ENCODE peak calls at places on chromosome 5, in ten cellular contexts. B is ovary, F is heart left ventricle, H is A549, K is upper lobe of left lung, E is tibial nerve, G is stomach, O is transverse colon, A is uterus, C is HCT116. I is an unnamed sample. For H3K4me1, the result is how much of the 10 kb centered on the place peaks cover.

GRCh38 chr5:116573617-116574431 is 799 bp downstream of the SEMA6A start:
- DNase-seq in B (peak), F (peak), H (peak), K (no peak), E (no peak), G (no peak), O (peak), A (no peak), C (no peak), I (no peak)

GRCh38 chr5:15003511-15003920 is 131.9 kb upstream of the ANKH start:
- DNase-seq in B (peak), F (peak), H (peak), K (peak), E (peak), G (peak), O (peak), A (no peak), C (peak), I (peak)

GRCh38 chr5:57683036-57683600 is 200.5 kb upstream of the ACTBL2 start:
- DNase-seq in B (no peak), F (no peak), H (no peak), K (no peak), E (no peak), G (no peak), O (no peak), A (no peak), C (no peak), I (no peak)

GRCh38 chr5:115884704-115885103 is 43.0 kb downstream of the AP3S1 start:
- DNase-seq in B (no peak), F (no peak), H (no peak), K (no peak), E (no peak), G (no peak), O (no peak), A (no peak), C (no peak), I (no peak)

GRCh38 chr5:149801307-149801985 is 71.3 kb downstream of the PPARGC1B start:
- DNase-seq in B (no peak), F (peak), H (no peak), K (no peak), E (no peak), G (no peak), O (no peak), A (no peak), C (no peak), I (no peak)

GRCh38 chr5:129852747-129853352 is 51.4 kb upstream of the CHSY3 start:
- DNase-seq in B (peak), F (peak), H (peak), K (peak), E (peak), G (peak), O (peak), A (peak), C (peak), I (peak)

GRCh38 chr5:100777680-100778281 is 125.3 kb downstream of the ST8SIA4 start:
- DNase-seq in B (no peak), F (no peak), H (no peak), K (peak), E (no peak), G (no peak), O (peak), A (no peak), C (peak), I (no peak)

GRCh38 chr5:57412010-57412409 is 70.6 kb downstream of the ACTBL2 start:
- DNase-seq in B (no peak), F (no peak), H (no peak), K (no peak), E (no peak), G (no peak), O (no peak), A (no peak), C (no peak), I (no peak)

GRCh38 chr5:140925806-140926205 is 293 bp upstream of the PCDHAC1 start:
- DNase-seq in B (no peak), F (no peak), H (no peak), K (no peak), E (no peak), G (no peak), O (no peak), A (no peak), C (no peak), I (no peak)

GRCh38 chr5:149937610-149938009 is 7.0 kb downstream of the PDE6A start:
- DNase-seq in B (no peak), F (no peak), H (no peak), K (no peak), E (no peak), G (no peak), O (no peak), A (no peak), C (no peak), I (no peak)

GRCh38 chr5:5560016-5560415 is 137.5 kb downstream of the ICE1 start:
- DNase-seq in B (no peak), F (no peak), H (no peak), K (no peak), E (no peak), G (no peak), O (no peak), A (no peak), C (no peak), I (no peak)

GRCh38 chr5:132557425-132557805 is 638 bp downstream of the RAD50 start:
- DNase-seq in B (peak), F (peak), H (peak), K (peak), E (no peak), G (peak), O (peak), A (peak), C (peak), I (peak)

DNA sequence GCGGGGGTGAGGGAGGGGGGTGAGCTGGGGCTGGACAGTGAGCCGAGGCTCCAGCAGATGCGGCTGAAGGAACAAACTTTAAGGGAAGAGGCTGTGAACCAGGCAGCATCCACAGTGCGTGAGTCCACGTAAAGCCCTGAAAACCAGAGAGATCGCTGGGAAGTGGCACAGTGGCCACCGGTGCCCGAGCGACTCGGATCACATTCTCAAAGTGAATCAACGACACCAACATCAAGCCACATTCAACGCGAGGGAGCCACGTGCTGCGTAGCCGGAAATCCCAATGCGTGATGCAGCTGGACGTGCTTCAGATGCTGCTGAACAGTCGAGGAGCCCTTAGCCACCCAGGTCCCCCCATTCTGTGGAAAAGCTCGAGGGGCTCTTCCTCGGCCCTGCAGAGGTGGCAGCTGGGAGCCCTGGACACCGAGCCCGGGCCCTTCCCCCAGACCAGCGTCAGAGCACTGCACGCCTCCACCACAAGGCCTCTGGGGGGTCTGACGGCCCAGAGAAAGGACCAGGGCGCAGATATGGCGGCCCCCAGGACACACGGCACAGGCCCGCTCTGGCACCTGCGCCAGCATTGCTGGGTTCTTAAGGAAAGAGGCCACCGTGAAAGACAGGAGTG is 53.7 kb upstream of the EXOC3 start:
- DNase-seq in B (peak), F (no peak), H (no peak), K (no peak), E (no peak), G (no peak), O (no peak), A (no peak), C (no peak), I (no peak)
- TF ChIP-seq POLR2A in B (no peak), F (no peak), H (no peak), K (no peak), E (no peak), G (no peak), O (no peak), A (no peak), C (no peak), I (no peak)

DNA sequence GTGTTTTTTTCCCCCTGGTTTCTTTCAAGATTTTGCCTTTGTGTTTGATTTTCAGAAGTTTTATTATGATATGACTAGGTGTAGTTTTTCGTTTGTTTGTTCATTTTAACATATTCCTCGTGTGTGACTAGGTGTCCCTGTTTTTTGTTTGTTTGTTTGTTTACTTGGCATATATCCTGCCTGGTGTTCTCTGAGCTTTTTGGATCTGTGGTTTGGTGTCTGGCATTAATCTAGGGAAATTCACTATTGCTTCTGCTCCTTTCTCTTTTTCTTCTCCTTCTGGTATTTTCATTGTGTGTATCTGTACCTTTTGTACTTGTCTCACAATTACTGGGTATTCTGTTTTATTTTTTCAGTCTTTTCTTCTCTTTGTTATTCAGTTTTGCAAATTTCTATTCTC is 16.2 kb upstream of the ADAM19 start:
- DNase-seq in B (no peak), F (no peak), H (no peak), K (no peak), E (no peak), G (no peak), O (no peak), A (no peak), C (no peak), I (no peak)
- H3K4me1 ChIP-seq in B (under half), F (under half), H (under half), K (under half), E (under half), G (under half), O (under half), A (under half), C (under half), I (under half)

GRCh38 chr5:118249386-118249785 is 739.0 kb downstream of the DTWD2 start:
- DNase-seq in B (no peak), F (no peak), H (no peak), K (no peak), E (no peak), G (no peak), O (no peak), A (no peak), C (no peak), I (no peak)
- H3K4me3 ChIP-seq in B (no peak), F (no peak), H (no peak), K (no peak), E (no peak), G (no peak), O (no peak), A (no peak), C (no peak), I (no peak)

GRCh38 chr5:137359941-137360340 is 139.2 kb downstream of the SPOCK1 start:
- DNase-seq in B (no peak), F (no peak), H (no peak), K (no peak), E (no peak), G (no peak), O (no peak), A (no peak), C (no peak), I (no peak)

GRCh38 chr5:137357436-137357835 is 141.7 kb downstream of the SPOCK1 start:
- DNase-seq in B (no peak), F (no peak), H (no peak), K (no peak), E (no peak), G (no peak), O (no peak), A (no peak), C (no peak), I (no peak)

GRCh38 chr5:137365126-137365865 is 133.8 kb downstream of the SPOCK1 start:
- DNase-seq in B (no peak), F (no peak), H (no peak), K (no peak), E (no peak), G (no peak), O (no peak), A (no peak), C (no peak), I (no peak)

GRCh38 chr5:137360607-137361006 is 138.5 kb downstream of the SPOCK1 start:
- DNase-seq in B (no peak), F (no peak), H (no peak), K (no peak), E (no peak), G (no peak), O (no peak), A (no peak), C (no peak), I (no peak)

GRCh38 chr5:137361275-137361674 is 137.9 kb downstream of the SPOCK1 start:
- DNase-seq in B (no peak), F (no peak), H (no peak), K (no peak), E (no peak), G (no peak), O (no peak), A (no peak), C (no peak), I (no peak)
- TF ChIP-seq POLR2A in B (no peak), F (no peak), H (no peak), K (no peak), E (no peak), G (no peak), O (no peak), A (no peak), C (no peak), I (no peak)

GRCh38 chr5:67234671-67235176 is 38.1 kb upstream of the CD180 start:
- DNase-seq in B (peak), F (peak), H (no peak), K (no peak), E (no peak), G (no peak), O (no peak), A (no peak), C (no peak), I (no peak)

GRCh38 chr5:67235399-67236110 is 39.0 kb upstream of the CD180 start:
- DNase-seq in B (no peak), F (no peak), H (no peak), K (no peak), E (no peak), G (no peak), O (no peak), A (no peak), C (no peak), I (no peak)

GRCh38 chr5:67240846-67241245 is 44.2 kb upstream of the CD180 start:
- DNase-seq in B (no peak), F (no peak), H (no peak), K (no peak), E (no peak), G (no peak), O (no peak), A (no peak), C (no peak), I (no peak)

GRCh38 chr5:67241326-67241725 is 44.7 kb upstream of the CD180 start:
- DNase-seq in B (no peak), F (no peak), H (no peak), K (no peak), E (no peak), G (no peak), O (no peak), A (no peak), C (no peak), I (no peak)

GRCh38 chr5:67238191-67238590 is 41.6 kb upstream of the CD180 start:
- DNase-seq in B (no peak), F (no peak), H (no peak), K (no peak), E (no peak), G (no peak), O (no peak), A (no peak), C (no peak), I (peak)
- H3K4me1 ChIP-seq in B (under half), F (under half), H (under half), K (under half), E (under half), G (under half), O (under half), A (under half), C (under half), I (half or more)

GRCh38 chr5:176540476-176540899 is 3.3 kb upstream of the RNF44 start:
- DNase-seq in B (no peak), F (peak), H (no peak), K (no peak), E (no peak), G (no peak), O (no peak), A (no peak), C (no peak), I (no peak)

GRCh38 chr5:176542135-176542595 is 5.0 kb upstream of the RNF44 start:
- DNase-seq in B (peak), F (no peak), H (no peak), K (peak), E (no peak), G (peak), O (peak), A (no peak), C (no peak), I (no peak)

GRCh38 chr5:176540956-176541337 is 3.7 kb upstream of the RNF44 start:
- DNase-seq in B (no peak), F (peak), H (no peak), K (no peak), E (no peak), G (no peak), O (no peak), A (no peak), C (no peak), I (no peak)

GRCh38 chr5:176542596-176543427 is 5.6 kb upstream of the RNF44 start:
- DNase-seq in B (peak), F (no peak), H (no peak), K (no peak), E (no peak), G (no peak), O (no peak), A (no peak), C (no peak), I (no peak)

GRCh38 chr5:176541338-176542134 is 4.3 kb upstream of the RNF44 start:
- DNase-seq in B (peak), F (peak), H (no peak), K (peak), E (no peak), G (peak), O (peak), A (peak), C (no peak), I (no peak)
- H3K4me3 ChIP-seq in B (no peak), F (peak), H (no peak), K (peak), E (peak), G (peak), O (no peak), A (no peak), C (peak), I (no peak)

GRCh38 chr5:95859327-95860060 is 37.0 kb upstream of the GLRX start:
- DNase-seq in B (no peak), F (no peak), H (no peak), K (no peak), E (no peak), G (no peak), O (no peak), A (no peak), C (no peak), I (no peak)
- TF ChIP-seq POLR2A in B (no peak), F (no peak), H (no peak), K (no peak), E (no peak), G (no peak), O (no peak), A (no peak), C (no peak), I (no peak)

GRCh38 chr5:65812648-65813047 is 90.6 kb downstream of the NLN start:
- DNase-seq in B (no peak), F (no peak), H (no peak), K (no peak), E (no peak), G (peak), O (peak), A (no peak), C (peak), I (no peak)
- H3K4me1 ChIP-seq in B (under half), F (under half), H (under half), K (under half), E (under half), G (under half), O (half or more), A (under half), C (half or more), I (under half)

GRCh38 chr5:138441221-138441620 is 2.4 kb downstream of the REEP2 start:
- DNase-seq in B (no peak), F (no peak), H (no peak), K (no peak), E (no peak), G (no peak), O (no peak), A (no peak), C (no peak), I (no peak)

GRCh38 chr5:138438003-138438723 is 694 bp upstream of the REEP2 start:
- DNase-seq in B (no peak), F (no peak), H (no peak), K (no peak), E (no peak), G (no peak), O (no peak), A (no peak), C (no peak), I (no peak)

GRCh38 chr5:138439537-138440225 is 824 bp downstream of the REEP2 start:
- DNase-seq in B (no peak), F (no peak), H (no peak), K (no peak), E (no peak), G (no peak), O (no peak), A (no peak), C (no peak), I (no peak)

GRCh38 chr5:138440226-138441073 is 1.6 kb downstream of the REEP2 start:
- DNase-seq in B (no peak), F (no peak), H (no peak), K (no peak), E (no peak), G (no peak), O (no peak), A (no peak), C (no peak), I (no peak)

DNA sequence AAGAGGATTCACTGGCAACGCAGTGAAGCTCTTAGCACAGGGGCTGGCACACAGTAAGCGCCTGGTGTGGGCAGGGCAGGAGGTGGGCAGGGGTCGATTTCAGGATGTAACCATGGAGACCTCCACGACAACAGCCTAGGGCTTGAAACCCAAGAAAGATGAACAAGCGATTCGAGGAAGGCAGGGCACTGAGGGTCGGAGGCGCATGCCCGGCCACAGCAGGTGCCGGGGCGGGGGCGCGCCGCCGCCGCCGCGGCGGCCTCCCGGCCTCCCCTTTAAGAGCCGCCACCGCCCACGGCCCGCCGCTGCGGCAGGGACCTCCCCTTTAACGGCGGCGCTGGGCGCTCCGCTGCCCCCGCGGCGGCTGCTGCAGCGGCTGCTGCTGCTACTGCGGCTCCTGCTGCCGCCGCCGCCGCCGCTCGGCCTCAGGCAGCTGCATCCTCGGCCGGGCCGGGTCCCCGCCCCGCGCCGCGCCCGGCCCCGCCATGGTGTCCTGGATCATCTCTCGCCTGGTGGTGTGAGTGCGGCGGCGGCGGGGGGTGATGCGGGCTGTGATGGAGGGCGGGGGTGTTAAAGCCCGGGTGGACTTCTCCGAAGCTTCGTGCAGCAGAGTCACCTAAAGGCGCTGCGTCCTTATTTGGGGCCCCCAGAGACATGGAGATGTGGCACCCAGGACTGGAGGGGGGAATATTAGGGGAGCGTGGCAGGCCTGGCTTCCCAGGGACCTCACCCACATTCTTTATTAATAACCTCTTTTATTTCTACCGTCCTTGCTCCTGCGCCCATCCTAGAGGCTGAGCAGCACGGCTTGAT is at the start of gene REEP2:
- DNase-seq in B (no peak), F (peak), H (peak), K (peak), E (no peak), G (peak), O (peak), A (peak), C (no peak), I (no peak)
- H3K4me3 ChIP-seq in B (peak), F (peak), H (peak), K (peak), E (peak), G (peak), O (peak), A (peak), C (peak), I (peak)

GRCh38 chr5:58979090-58979489 is 396.2 kb downstream of the RAB3C start:
- DNase-seq in B (no peak), F (no peak), H (no peak), K (no peak), E (no peak), G (no peak), O (no peak), A (no peak), C (no peak), I (no peak)
- TF ChIP-seq POLR2A in B (no peak), F (no peak), H (no peak), K (no peak), E (no peak), G (no peak), O (no peak), A (no peak), C (no peak), I (no peak)